ENCODE peak calls at places on chromosomes 1 and 21, in five cellular contexts. L is mammary epithelial cell, C is thoracic aorta, A is endodermal cell, O is colonic mucosa. T is an unnamed sample. For H3K4me1, the result is how much of the 10 kb centered on the place peaks cover.

GRCh38 chr1:155379180-155379876 is 58.6 kb downstream of the RUSC1 start:
- DNase-seq in L (no peak), O (no peak), A (no peak), C (no peak), T (no peak)

GRCh38 chr1:3515774-3516480 is 61.5 kb downstream of the ARHGEF16 start:
- DNase-seq in L (peak), C (no peak), O (no peak), A (no peak), T (no peak)

GRCh38 chr1:234288946-234289345 is 84.3 kb upstream of the COA6 start:
- DNase-seq in L (no peak), A (no peak), C (no peak), O (no peak), T (no peak)

GRCh38 chr21:38037416-38037815 is 121.2 kb upstream of the KCNJ6 start:
- DNase-seq in A (no peak), O (no peak), C (no peak), L (peak), T (no peak)

GRCh38 chr1:203402609-203403337 is 51.9 kb upstream of the FMOD start:
- DNase-seq in A (no peak), O (no peak), C (no peak), L (peak), T (no peak)

GRCh38 chr1:181189691-181190361 is 101.3 kb downstream of the IER5 start:
- DNase-seq in C (no peak), A (peak), L (peak), O (peak), T (peak)

GRCh38 chr1:11493972-11494655 is 15.2 kb downstream of the DISP3 start:
- DNase-seq in C (no peak), A (no peak), O (no peak), L (no peak), T (no peak)

GRCh38 chr1:59146651-59147358 is 150.1 kb upstream of the FGGY start:
- DNase-seq in A (peak), L (peak), C (no peak), O (peak), T (peak)

GRCh38 chr1:247407180-247407616 is 8.8 kb upstream of the NLRP3 start:
- DNase-seq in L (peak), C (no peak), A (no peak), O (no peak), T (peak)

GRCh38 chr1:243287652-243288051 is 31.8 kb downstream of the SDCCAG8 start:
- DNase-seq in A (no peak), L (peak), C (no peak), O (no peak), T (no peak)

GRCh38 chr1:70156529-70157120 is 48.8 kb downstream of the LRRC40 start:
- DNase-seq in L (peak), A (no peak), C (no peak), O (no peak), T (no peak)

GRCh38 chr1:238672262-238672661 is 714.1 kb upstream of the CHRM3 start:
- DNase-seq in L (no peak), C (no peak), O (no peak), A (peak), T (no peak)

GRCh38 chr1:16014509-16015482 is 3.0 kb downstream of the HSPB7 start:
- DNase-seq in L (no peak), A (no peak), C (no peak), O (peak), T (no peak)

GRCh38 chr1:165162671-165163241 is 193.8 kb downstream of the LMX1A start:
- DNase-seq in L (peak), C (no peak), O (no peak), A (peak), T (peak)

GRCh38 chr21:26557106-26557505 is 16.0 kb downstream of the CYYR1 start:
- DNase-seq in A (no peak), C (no peak), O (no peak), L (no peak), T (no peak)

GRCh38 chr1:16324456-16324890 is 27.8 kb downstream of the FBXO42 start:
- DNase-seq in L (peak), O (no peak), A (no peak), C (peak), T (no peak)

GRCh38 chr1:166069390-166069789 is 97.4 kb downstream of the FAM78B start:
- DNase-seq in C (no peak), L (no peak), A (peak), O (no peak), T (no peak)

GRCh38 chr1:155961937-155962336 is 16.4 kb downstream of the ARHGEF2 start:
- DNase-seq in A (peak), C (peak), L (peak), O (no peak), T (no peak)

GRCh38 chr1:154468480-154469240 is 33.4 kb upstream of the TDRD10 start:
- DNase-seq in A (no peak), C (no peak), L (no peak), O (no peak), T (no peak)

GRCh38 chr21:42666023-42666747 is 12.8 kb downstream of the PDE9A start:
- DNase-seq in O (no peak), C (no peak), A (peak), L (no peak), T (peak)

GRCh38 chr1:14190508-14190907 is 408.0 kb upstream of the KAZN start:
- DNase-seq in O (no peak), C (no peak), A (peak), L (peak), T (no peak)

GRCh38 chr1:3525551-3526482 is 71.4 kb downstream of the ARHGEF16 start:
- DNase-seq in O (no peak), L (no peak), C (no peak), A (no peak), T (no peak)

GRCh38 chr1:70140894-70141293 is 64.5 kb downstream of the LRRC40 start:
- DNase-seq in C (no peak), L (no peak), A (peak), O (no peak), T (no peak)

GRCh38 chr1:23368562-23369334 is 888 bp downstream of the ZNF436 start:
- DNase-seq in A (peak), L (peak), C (peak), O (peak), T (peak)

GRCh38 chr1:23369335-23370013 is at the start of gene ZNF436:
- DNase-seq in C (peak), O (peak), L (peak), A (no peak), T (peak)

GRCh38 chr1:23371987-23372386 is 2.4 kb upstream of the ZNF436 start:
- DNase-seq in O (no peak), C (no peak), L (no peak), A (peak), T (no peak)

GRCh38 chr1:23370744-23371710 is 1.4 kb upstream of the ZNF436 start:
- DNase-seq in C (no peak), L (no peak), O (no peak), A (peak), T (no peak)

GRCh38 chr1:23370270-23370743 is 671 bp upstream of the ZNF436 start:
- DNase-seq in L (no peak), O (no peak), C (no peak), A (peak), T (no peak)
- H3K4me3 ChIP-seq in L (peak), O (no peak), C (peak), A (peak), T (no peak)

GRCh38 chr1:31588751-31589515 is 12.6 kb downstream of the TINAGL1 start:
- DNase-seq in O (peak), A (peak), L (no peak), C (no peak), T (peak)
- H3K4me1 ChIP-seq in O (under half), A (under half), L (under half), C (under half), T (under half)

DNA sequence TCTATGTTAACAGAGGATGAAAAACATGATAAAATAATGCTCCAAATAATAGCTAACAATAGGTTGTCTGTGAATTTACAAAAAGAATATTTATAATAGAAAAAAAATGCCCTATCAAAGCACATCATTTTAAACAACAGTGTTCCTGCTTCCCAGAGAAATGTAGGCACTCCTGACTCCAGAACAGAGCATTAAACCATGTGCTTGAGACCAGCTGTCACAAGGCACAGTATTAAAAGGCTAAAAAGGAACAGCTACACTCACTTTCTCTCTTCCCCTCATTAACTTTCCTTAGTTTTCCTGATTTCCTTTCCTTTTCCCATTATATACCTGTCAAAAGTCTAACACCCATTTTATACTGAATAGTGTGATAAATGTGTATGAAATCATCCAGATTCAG is 10.9 kb downstream of the VAV3 start:
- DNase-seq in C (no peak), L (no peak), A (no peak), O (no peak), T (no peak)
- H3K4me3 ChIP-seq in C (no peak), L (no peak), A (no peak), O (no peak), T (no peak)

GRCh38 chr1:19645544-19646252 is 1.6 kb downstream of the NBL1 start:
- DNase-seq in L (no peak), O (peak), C (no peak), A (peak), T (peak)
- H3K4me1 ChIP-seq in L (half or more), O (under half), C (under half), A (under half), T (under half)

DNA sequence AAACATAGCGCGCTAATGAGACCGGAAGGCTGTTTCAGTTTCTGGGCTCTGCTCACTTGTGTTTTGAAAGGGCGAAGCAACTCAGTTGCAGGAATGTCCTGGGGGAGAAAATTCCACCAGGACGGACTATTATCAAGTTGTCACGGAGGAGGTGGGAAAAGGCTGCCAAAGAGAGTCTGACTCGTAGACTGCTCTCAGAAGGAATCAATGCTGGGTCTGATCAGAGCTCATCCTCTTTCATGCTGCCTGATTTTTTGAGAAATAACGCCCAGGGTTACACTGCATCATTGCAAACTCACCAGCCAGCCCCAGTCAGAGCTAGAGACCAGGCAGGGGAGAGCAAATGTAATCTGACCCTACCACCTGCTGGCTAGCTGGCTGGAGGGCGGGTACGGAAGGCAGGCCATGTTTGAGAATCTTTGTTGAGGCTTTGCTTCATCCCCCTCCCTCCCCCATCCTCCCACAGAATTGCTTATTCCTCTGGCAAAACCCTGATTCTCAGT is 36.4 kb upstream of the BCL9 start:
- DNase-seq in L (no peak), O (no peak), A (peak), C (no peak), T (no peak)
- H3K4me3 ChIP-seq in L (no peak), O (no peak), A (peak), C (peak), T (no peak)

GRCh38 chr1:40395211-40396175 is 22.0 kb downstream of the SMAP2 start:
- DNase-seq in A (no peak), O (no peak), L (no peak), C (no peak), T (no peak)
- H3K4me1 ChIP-seq in A (under half), O (under half), L (under half), C (under half), T (under half)

GRCh38 chr1:161033751-161034150 is 5.0 kb downstream of the TSTD1 start:
- DNase-seq in C (no peak), L (peak), A (no peak), O (no peak), T (no peak)

GRCh38 chr1:161039154-161039545 is 386 bp upstream of the TSTD1 start:
- DNase-seq in L (no peak), C (no peak), O (no peak), A (no peak), T (no peak)

GRCh38 chr1:161037661-161038522 is 872 bp downstream of the TSTD1 start:
- DNase-seq in O (peak), A (peak), L (no peak), C (no peak), T (peak)

GRCh38 chr1:161039546-161039945 is 782 bp upstream of the TSTD1 start:
- DNase-seq in O (no peak), C (no peak), A (no peak), L (no peak), T (no peak)

DNA sequence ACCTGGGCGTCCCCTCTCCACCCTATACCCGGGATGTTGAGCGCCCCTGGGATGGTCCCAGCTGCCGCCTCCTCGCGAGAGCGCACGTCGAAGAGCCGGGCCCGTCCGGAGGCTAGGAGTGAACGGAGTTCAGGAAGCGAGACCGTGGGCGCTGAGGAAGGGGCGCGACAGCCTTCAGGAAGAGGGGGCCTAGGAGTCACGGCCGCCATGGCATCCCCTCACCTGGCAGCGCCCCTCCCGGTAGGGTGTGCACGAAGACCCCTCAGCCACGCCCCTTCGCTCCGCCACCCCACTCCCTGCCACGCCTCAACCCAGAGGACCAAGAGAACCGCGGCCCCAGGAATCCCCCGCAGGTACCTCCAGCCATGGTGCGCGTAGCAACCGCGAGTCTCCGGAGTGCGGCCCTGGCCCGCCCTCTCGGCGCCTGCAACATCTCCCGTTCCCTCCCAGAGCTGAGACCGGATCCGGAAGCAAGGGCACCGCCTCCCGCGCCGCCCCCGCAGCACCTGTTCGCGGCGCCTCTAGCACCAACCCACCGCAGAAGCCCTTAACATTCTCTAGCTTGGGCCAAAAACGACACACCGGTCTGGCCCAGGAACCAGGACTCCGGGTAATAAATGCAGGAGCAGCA is at the start of gene TSTD1:
- DNase-seq in O (peak), C (no peak), A (peak), L (peak), T (peak)
- H3K4me3 ChIP-seq in O (peak), C (peak), A (peak), L (peak), T (peak)

DNA sequence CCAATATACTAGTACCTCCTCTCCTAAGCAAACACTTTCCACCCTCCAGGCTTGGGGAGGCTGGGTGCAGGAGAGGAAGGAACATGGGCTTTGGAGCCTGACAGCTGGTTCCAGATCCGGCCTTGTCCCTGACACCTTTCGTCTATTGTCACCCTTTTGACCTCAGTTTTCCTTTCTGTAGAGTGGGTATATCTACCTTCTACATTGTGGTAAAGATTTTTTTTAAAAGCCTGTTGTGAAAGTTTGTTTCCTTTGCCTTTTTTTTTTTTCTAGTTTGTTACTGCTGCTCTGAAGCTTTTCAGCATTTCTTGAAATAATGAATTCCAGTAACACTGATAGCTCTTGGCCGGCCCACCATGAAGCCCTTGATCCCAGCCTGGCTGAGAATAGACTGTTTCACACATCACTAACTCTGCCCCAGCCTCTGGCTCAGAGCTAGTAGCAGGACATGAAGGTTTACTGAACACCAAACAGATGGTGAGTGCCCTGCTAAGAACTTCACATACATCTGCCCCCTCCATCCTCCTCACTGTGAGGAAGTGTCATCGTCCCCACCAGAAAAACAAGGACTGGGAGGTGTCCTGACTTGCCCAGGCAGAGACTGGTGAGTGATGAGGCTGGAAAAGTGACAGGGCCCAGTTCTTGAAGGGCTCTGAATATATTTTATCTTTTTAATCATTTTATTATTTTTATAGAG is 33.1 kb upstream of the ID3 start:
- DNase-seq in O (no peak), L (peak), A (no peak), C (no peak), T (no peak)
- H3K4me1 ChIP-seq in O (under half), L (half or more), A (under half), C (under half), T (under half)

DNA sequence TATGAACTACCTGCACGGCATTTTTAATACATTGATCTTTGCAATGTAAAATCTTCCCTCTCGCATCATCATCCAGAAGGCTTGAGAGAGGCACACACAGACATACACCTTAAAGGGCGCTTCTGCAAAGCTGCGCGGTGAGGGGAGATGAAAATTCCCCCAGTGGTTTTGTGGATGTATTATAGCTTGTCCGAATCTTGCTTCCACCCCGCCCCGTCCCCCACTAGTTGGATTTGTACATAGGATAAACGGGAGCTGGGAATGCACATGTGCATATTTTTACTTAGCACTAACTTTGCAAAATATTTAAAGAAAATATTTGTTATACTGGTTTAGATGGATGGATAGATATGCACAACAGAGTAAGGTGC is 542 bp upstream of the ASTN1 start:
- DNase-seq in O (no peak), A (no peak), C (no peak), L (no peak), T (no peak)
- H3K4me3 ChIP-seq in O (no peak), A (peak), C (peak), L (no peak), T (no peak)